ENCODE peak calls at places on chromosome 14, in four cellular contexts. T, V, F and I are unnamed samples.

GRCh38 chr14:75667099-75667498 is 6.1 kb downstream of the TTLL5 start:
- DNase-seq in T (no peak), V (no peak), F (no peak), I (no peak)

GRCh38 chr14:91901449-91902250 is 34.3 kb upstream of the TC2N start:
- DNase-seq in T (no peak), F (no peak), V (no peak), I (no peak)

GRCh38 chr14:75522919-75523318 is 650 bp downstream of the BATF start:
- DNase-seq in F (no peak), T (no peak), V (no peak), I (no peak)

GRCh38 chr14:36856095-36856878 is 194.6 kb downstream of the PAX9 start:
- DNase-seq in F (no peak), V (no peak), T (peak), I (no peak)

GRCh38 chr14:31228533-31228932 is 20.9 kb upstream of the HECTD1 start:
- DNase-seq in V (no peak), T (no peak), F (no peak), I (no peak)

GRCh38 chr14:63362305-63362914 is 43.7 kb upstream of the GPHB5 start:
- DNase-seq in V (no peak), T (no peak), F (no peak), I (peak)

GRCh38 chr14:62179367-62180018 is 417.3 kb downstream of the SNAPC1 start:
- DNase-seq in T (peak), F (peak), V (peak), I (peak)

GRCh38 chr14:21868442-21869046 is 194.9 kb upstream of the OR4E1 start:
- DNase-seq in V (no peak), T (peak), F (peak), I (peak)

GRCh38 chr14:95686935-95687334 is 709 bp downstream of the TCL1B start:
- DNase-seq in T (no peak), F (no peak), V (no peak), I (no peak)

GRCh38 chr14:34498684-34499412 is 36.8 kb upstream of the SPTSSA start:
- DNase-seq in F (no peak), T (peak), V (no peak), I (no peak)
- TF ChIP-seq FOXK2 in F (no peak), T (no peak), V (no peak), I (no peak)

GRCh38 chr14:101232340-101233015 is 328.8 kb upstream of the DIO3 start:
- DNase-seq in F (no peak), T (no peak), V (no peak), I (no peak)
- TF ChIP-seq BHLHE40 in F (no peak), T (no peak), V (no peak), I (no peak)

DNA sequence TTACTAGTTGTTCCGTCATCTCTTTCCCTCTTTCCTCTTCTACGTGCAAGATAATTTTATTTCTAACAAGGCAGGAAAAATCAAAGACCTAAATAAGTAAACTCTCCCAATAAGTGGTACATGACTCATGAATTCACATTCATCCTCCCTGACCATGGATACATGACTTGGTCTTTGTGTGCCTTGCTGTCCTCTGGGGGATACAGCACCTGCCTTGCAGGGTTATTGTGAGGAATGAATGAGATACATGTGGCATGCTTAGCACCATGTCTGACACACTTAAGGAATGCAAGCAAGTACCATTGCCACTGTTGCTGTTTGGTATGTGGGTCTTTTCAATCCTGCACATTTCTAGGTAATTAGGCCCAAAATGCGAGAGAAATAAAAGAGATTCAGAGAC is 208.4 kb downstream of the DPF3 start:
- DNase-seq in F (no peak), T (no peak), V (no peak), I (no peak)
- TF ChIP-seq FOXM1 in F (no peak), T (no peak), V (no peak), I (no peak)

GRCh38 chr14:33765251-33765650 is 185.6 kb downstream of the EGLN3 start:
- DNase-seq in V (no peak), T (no peak), F (peak), I (peak)
- TF ChIP-seq FOXK2 in V (no peak), T (no peak), F (no peak), I (no peak)

DNA sequence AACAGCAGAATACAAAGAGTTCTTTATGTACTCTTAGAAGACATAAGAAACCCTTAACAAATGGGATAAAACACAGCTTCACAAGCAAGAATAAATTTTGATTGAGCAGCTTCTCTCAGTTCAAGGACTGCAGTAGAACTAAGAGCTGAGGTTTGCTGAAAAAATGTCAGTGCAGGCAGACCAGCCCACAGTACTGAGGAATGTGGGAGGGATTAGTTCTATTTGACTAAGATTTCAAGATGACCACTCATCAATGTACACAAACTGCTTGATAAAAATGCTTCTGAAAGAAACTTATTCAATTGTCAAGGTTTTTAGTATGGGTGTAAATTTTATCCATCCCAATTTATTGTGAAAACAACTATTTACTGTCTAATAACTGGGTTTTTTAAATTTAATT is 138.4 kb downstream of the SEC23A start:
- DNase-seq in T (peak), F (no peak), V (no peak), I (no peak)
- TF ChIP-seq BHLHE40 in T (no peak), F (no peak), V (no peak), I (no peak)

DNA sequence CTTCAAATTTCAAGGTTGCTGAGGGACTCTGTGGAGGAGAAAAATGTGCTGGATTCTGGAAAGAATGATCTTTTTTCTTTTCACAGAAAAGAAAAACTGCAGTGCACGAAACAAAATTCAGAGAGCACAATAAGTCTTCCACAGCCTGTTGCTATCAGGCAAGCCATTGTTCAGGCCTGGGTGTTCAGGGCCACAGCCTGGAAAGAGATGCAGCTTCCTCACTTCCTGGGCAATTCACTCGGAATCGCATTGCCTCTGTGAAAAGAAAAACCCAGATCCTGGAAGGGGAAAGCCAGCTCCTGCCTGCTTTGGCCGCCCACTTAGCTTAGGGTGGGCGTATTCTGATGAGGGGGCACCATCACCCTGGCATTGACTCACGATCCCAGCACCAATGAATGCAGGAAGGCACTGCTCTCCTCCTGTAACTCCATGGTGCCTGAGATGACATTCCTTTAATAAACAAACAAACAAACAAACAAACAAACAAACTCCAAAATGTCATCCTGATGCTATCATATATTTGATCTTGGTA is 863.9 kb downstream of the BCL11B start:
- DNase-seq in F (no peak), T (no peak), V (no peak), I (no peak)
- TF ChIP-seq FOXM1 in F (no peak), T (no peak), V (no peak), I (no peak)

DNA sequence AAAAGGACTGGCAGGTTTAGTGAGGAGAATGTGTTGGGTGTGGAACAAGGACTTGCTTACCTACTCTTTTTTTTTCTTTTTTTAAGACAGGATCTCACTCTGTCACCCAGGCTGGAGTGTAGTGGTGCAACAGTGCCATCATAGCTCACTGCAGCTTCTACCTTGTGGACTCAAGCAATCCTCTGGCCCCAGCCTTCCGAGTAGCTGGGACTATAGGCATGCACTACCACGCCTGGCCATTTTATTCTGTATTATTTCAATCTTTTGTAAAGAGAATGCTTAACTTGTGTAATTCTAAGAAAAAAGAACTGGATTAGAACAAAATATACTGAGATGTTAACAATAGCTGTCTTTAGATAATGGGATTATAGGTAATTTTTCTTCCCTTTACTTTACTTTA is 1.9 kb upstream of the VRTN start:
- DNase-seq in F (no peak), T (no peak), V (no peak), I (no peak)
- TF ChIP-seq FOXK2 in F (no peak), T (no peak), V (no peak), I (no peak)

GRCh38 chr14:97350894-97351713 is 553.9 kb downstream of the VRK1 start:
- DNase-seq in T (no peak), V (no peak), F (no peak), I (no peak)
- TF ChIP-seq BHLHE40 in T (no peak), V (no peak), F (no peak), I (no peak)